ENCODE peak calls at places on chromosomes 16 and 17, in four cellular contexts. One of them, this sample, is unnamed.

GRCh38 chr17:19306160-19307111 is 56.1 kb downstream of the B9D1 start:
- DNase-seq in GM12878: peak
- DNase-seq in HepG2: peak
- DNase-seq in K562: peak
- DNase-seq in this sample: no peak

GRCh38 chr17:15414502-15415348 is 52.7 kb downstream of the CDRT4 start:
- DNase-seq in K562: no peak
- DNase-seq in GM12878: no peak
- DNase-seq in HepG2: no peak
- DNase-seq in this sample: no peak

GRCh38 chr17:75834279-75834920 is 9.8 kb downstream of the UNC13D start:
- DNase-seq in HepG2: no peak
- DNase-seq in K562: no peak
- DNase-seq in GM12878: no peak
- DNase-seq in this sample: no peak

GRCh38 chr17:2593846-2594656 is 597 bp downstream of the PAFAH1B1 start:
- DNase-seq in HepG2: peak
- DNase-seq in GM12878: peak
- DNase-seq in K562: peak
- DNase-seq in this sample: peak

GRCh38 chr17:79009397-79010303 is at the start of gene CANT1:
- DNase-seq in HepG2: peak
- DNase-seq in GM12878: peak
- DNase-seq in K562: peak
- DNase-seq in this sample: peak

GRCh38 chr17:41917192-41917591 is 1.6 kb downstream of the ACLY start:
- DNase-seq in K562: no peak
- DNase-seq in GM12878: no peak
- DNase-seq in HepG2: peak
- DNase-seq in this sample: no peak

GRCh38 chr16:84404936-84405640 is 36.8 kb downstream of the ATP2C2 start:
- DNase-seq in GM12878: no peak
- DNase-seq in HepG2: no peak
- DNase-seq in K562: no peak
- DNase-seq in this sample: no peak

GRCh38 chr17:31427684-31428083 is 36.2 kb downstream of the RAB11FIP4 start:
- DNase-seq in HepG2: no peak
- DNase-seq in K562: no peak
- DNase-seq in GM12878: no peak
- DNase-seq in this sample: no peak

GRCh38 chr16:84016477-84016876 is 26.1 kb downstream of the SLC38A8 start:
- DNase-seq in GM12878: no peak
- DNase-seq in HepG2: no peak
- DNase-seq in K562: no peak
- DNase-seq in this sample: no peak

GRCh38 chr16:27920391-27920891 is 143.1 kb downstream of the GSG1L start:
- DNase-seq in GM12878: no peak
- DNase-seq in K562: peak
- DNase-seq in HepG2: peak
- DNase-seq in this sample: peak

GRCh38 chr16:31886227-31886626 is 12.6 kb downstream of the ZNF267 start:
- DNase-seq in GM12878: no peak
- DNase-seq in HepG2: no peak
- DNase-seq in K562: no peak
- DNase-seq in this sample: no peak

GRCh38 chr16:53094013-53094630 is 39.3 kb downstream of the CHD9 start:
- DNase-seq in GM12878: peak
- DNase-seq in HepG2: no peak
- DNase-seq in K562: peak
- DNase-seq in this sample: no peak

GRCh38 chr17:27218719-27219488 is 75.0 kb upstream of the WSB1 start:
- DNase-seq in K562: no peak
- DNase-seq in GM12878: peak
- DNase-seq in HepG2: no peak
- DNase-seq in this sample: no peak

GRCh38 chr17:73814070-73814469 is 169.8 kb upstream of the SDK2 start:
- DNase-seq in K562: no peak
- DNase-seq in GM12878: no peak
- DNase-seq in HepG2: no peak
- DNase-seq in this sample: no peak

GRCh38 chr17:4948166-4948996 is at the start of gene PFN1:
- DNase-seq in GM12878: peak
- DNase-seq in K562: peak
- DNase-seq in HepG2: peak
- DNase-seq in this sample: peak

GRCh38 chr17:17072546-17072945 is 30.3 kb downstream of the MPRIP start:
- DNase-seq in GM12878: no peak
- DNase-seq in K562: no peak
- DNase-seq in HepG2: no peak
- DNase-seq in this sample: no peak

GRCh38 chr17:78343099-78343432 is 16.8 kb downstream of the SOCS3 start:
- DNase-seq in K562: no peak
- DNase-seq in HepG2: no peak
- DNase-seq in GM12878: no peak
- DNase-seq in this sample: no peak

GRCh38 chr17:67449885-67450755 is 73.0 kb downstream of the PITPNC1 start:
- DNase-seq in GM12878: no peak
- DNase-seq in HepG2: no peak
- DNase-seq in K562: no peak
- DNase-seq in this sample: no peak

GRCh38 chr16:46916980-46917379 is 32.8 kb downstream of the GPT2 start:
- DNase-seq in K562: peak
- DNase-seq in HepG2: peak
- DNase-seq in GM12878: no peak
- DNase-seq in this sample: peak

GRCh38 chr17:20706752-20707372 is 127.3 kb downstream of the CDRT15L2 start:
- DNase-seq in GM12878: no peak
- DNase-seq in K562: no peak
- DNase-seq in HepG2: no peak
- DNase-seq in this sample: no peak

GRCh38 chr16:68179196-68179795 is 56.6 kb downstream of the ESRP2 start:
- DNase-seq in K562: no peak
- DNase-seq in GM12878: no peak
- DNase-seq in HepG2: no peak
- DNase-seq in this sample: no peak

GRCh38 chr17:55587608-55588139 is 76.4 kb upstream of the SMIM36 start:
- DNase-seq in GM12878: no peak
- DNase-seq in HepG2: no peak
- DNase-seq in K562: no peak
- DNase-seq in this sample: no peak

DNA sequence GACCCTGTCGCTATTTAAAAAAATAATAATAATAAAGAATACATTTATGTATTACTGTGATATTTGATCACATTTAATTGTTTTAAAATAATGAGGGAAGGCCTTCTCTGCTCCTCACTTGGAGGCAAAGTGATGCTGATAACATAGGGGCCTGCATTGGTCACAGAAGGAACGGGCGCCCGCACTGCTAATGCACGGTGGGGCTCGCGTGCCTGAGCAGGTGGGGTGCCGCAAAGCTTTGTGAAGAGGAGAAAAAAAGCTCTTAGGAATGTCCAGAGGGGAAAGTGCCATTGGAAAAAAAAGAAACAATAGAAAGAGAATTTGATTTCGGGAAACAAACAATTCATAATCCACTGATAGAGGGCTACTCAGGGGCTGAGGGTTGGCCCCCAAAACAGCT is 143.8 kb downstream of the ZNF423 start:
- DNase-seq in GM12878: no peak
- DNase-seq in K562: no peak
- DNase-seq in HepG2: no peak
- DNase-seq in this sample: no peak
- TF ChIP-seq SP1 in GM12878: no peak
- TF ChIP-seq SP1 in K562: no peak
- TF ChIP-seq SP1 in HepG2: no peak
- TF ChIP-seq SP1 in this sample: no peak

DNA sequence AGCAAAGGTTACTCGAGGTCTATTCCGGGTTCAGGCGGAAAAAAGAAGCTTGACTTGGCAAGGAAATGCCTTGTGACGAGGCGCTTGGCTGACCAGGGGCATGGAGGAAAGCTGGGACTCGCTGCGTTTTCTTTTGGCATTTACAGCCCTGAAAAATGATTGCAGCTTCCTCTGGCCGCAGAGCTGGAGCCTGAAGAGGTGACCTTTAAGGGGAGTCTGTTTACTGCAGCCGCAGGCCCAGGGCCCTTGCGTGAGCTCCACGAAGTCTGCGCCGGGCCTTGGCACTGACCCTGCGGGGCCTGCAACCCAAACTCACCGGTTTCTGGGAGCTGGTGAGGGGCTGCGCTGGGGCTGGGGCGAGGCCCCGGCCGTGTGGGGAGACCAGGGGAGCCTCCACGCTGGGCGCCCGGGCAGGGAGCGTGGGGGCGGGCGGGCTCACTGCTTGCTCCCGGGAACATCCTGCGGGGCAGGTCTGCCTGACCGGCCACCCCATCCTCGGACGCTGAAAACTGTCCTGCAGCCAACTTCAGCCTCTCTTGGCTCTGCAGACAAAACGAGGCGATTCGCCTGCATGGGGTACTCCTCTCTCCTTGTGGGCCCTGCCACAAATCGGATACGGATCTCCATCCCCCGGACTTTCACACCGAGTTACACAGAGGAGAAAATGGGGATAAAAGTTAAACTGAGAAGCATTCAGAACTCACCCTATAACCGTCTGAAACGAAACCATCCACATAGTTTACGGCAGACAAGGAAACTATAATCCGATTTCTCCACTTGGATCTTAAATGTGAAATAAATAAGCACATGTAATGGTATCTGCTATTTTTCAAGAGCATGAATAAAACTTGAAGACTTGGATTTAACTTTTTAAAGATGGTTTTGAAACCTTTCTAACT is 206.3 kb upstream of the FOXF1 start:
- DNase-seq in K562: no peak
- DNase-seq in GM12878: no peak
- DNase-seq in HepG2: no peak
- DNase-seq in this sample: no peak
- TF ChIP-seq BHLHE40 in K562: no peak
- TF ChIP-seq BHLHE40 in GM12878: no peak
- TF ChIP-seq BHLHE40 in HepG2: no peak
- TF ChIP-seq BHLHE40 in this sample: no peak

DNA sequence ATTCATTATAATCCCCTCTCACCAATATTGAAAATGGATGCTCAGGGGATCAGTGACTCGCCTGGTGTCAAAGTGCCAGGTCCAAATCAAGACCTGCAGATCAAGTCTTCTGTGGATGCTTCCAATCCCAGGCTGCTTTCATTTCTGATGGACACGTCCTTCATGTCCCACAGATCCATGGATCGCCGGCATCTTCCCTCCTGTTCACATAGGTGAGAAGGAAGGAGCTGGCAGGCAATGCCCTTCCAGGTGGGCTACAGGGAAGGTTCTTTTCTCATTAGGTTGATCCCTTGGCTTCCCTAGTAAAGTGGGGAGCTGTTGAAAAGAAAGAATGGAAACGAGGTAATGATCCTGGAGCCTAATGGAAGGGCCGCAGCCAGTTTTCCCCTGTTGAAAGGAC is 159.7 kb upstream of the RPH3AL start:
- DNase-seq in K562: no peak
- DNase-seq in HepG2: no peak
- DNase-seq in GM12878: no peak
- DNase-seq in this sample: no peak
- TF ChIP-seq SP1 in K562: no peak
- TF ChIP-seq SP1 in HepG2: no peak
- TF ChIP-seq SP1 in GM12878: no peak
- TF ChIP-seq SP1 in this sample: no peak

GRCh38 chr16:23871924-23872323 is 36.1 kb downstream of the PRKCB start:
- DNase-seq in HepG2: no peak
- DNase-seq in K562: no peak
- DNase-seq in GM12878: no peak
- DNase-seq in this sample: no peak

GRCh38 chr16:23866628-23867027 is 30.8 kb downstream of the PRKCB start:
- DNase-seq in HepG2: no peak
- DNase-seq in GM12878: no peak
- DNase-seq in K562: no peak
- DNase-seq in this sample: no peak

GRCh38 chr16:23867566-23867965 is 31.8 kb downstream of the PRKCB start:
- DNase-seq in K562: no peak
- DNase-seq in GM12878: no peak
- DNase-seq in HepG2: no peak
- DNase-seq in this sample: no peak

GRCh38 chr16:23865853-23866252 is 30.1 kb downstream of the PRKCB start:
- DNase-seq in GM12878: no peak
- DNase-seq in HepG2: no peak
- DNase-seq in K562: no peak
- DNase-seq in this sample: no peak

DNA sequence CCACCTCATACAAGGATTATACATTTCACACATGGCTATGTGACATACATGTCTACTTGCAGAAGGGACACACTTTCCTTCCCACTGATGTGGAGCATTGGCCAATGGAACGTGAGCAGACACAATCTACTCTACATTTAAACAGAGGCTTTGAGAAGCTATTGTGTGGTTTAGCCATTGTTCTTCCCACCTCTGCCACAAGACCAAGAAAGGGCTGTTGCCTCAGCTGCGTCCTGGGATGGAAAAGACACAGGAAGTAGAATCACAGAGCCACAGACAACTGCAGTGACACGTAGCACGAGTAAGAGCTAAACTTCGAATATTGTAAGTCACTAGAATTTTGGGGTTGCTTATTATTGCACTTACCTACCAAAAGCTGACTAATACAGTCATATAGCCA is 33.3 kb downstream of the PRKCB start:
- DNase-seq in K562: no peak
- DNase-seq in HepG2: no peak
- DNase-seq in GM12878: no peak
- DNase-seq in this sample: no peak
- TF ChIP-seq BHLHE40 in K562: no peak
- TF ChIP-seq BHLHE40 in HepG2: no peak
- TF ChIP-seq BHLHE40 in GM12878: no peak
- TF ChIP-seq BHLHE40 in this sample: no peak

GRCh38 chr17:48219605-48220004 is 112.0 kb downstream of the SNX11 start:
- DNase-seq in GM12878: no peak
- DNase-seq in HepG2: no peak
- DNase-seq in K562: peak
- DNase-seq in this sample: no peak

GRCh38 chr17:48211011-48211410 is 103.4 kb downstream of the SNX11 start:
- DNase-seq in GM12878: no peak
- DNase-seq in HepG2: no peak
- DNase-seq in K562: no peak
- DNase-seq in this sample: no peak

GRCh38 chr17:48213797-48214196 is 106.2 kb downstream of the SNX11 start:
- DNase-seq in K562: no peak
- DNase-seq in HepG2: no peak
- DNase-seq in GM12878: no peak
- DNase-seq in this sample: no peak

GRCh38 chr17:48211787-48212186 is 104.2 kb downstream of the SNX11 start:
- DNase-seq in HepG2: no peak
- DNase-seq in GM12878: no peak
- DNase-seq in K562: no peak
- DNase-seq in this sample: no peak

GRCh38 chr17:48215583-48216139 is 108.1 kb downstream of the SNX11 start:
- DNase-seq in K562: peak
- DNase-seq in GM12878: no peak
- DNase-seq in HepG2: peak
- DNase-seq in this sample: peak
- TF ChIP-seq SP1 in K562: no peak
- TF ChIP-seq SP1 in GM12878: no peak
- TF ChIP-seq SP1 in HepG2: no peak
- TF ChIP-seq SP1 in this sample: no peak

GRCh38 chr17:3828151-3828851 is 17.7 kb downstream of the NCBP3 start:
- DNase-seq in GM12878: no peak
- DNase-seq in HepG2: no peak
- DNase-seq in K562: no peak
- DNase-seq in this sample: no peak
- TF ChIP-seq BHLHE40 in GM12878: no peak
- TF ChIP-seq BHLHE40 in HepG2: no peak
- TF ChIP-seq BHLHE40 in K562: no peak
- TF ChIP-seq BHLHE40 in this sample: no peak

This sample was measured in HEK293T.